ENCODE peak calls at places on chromosome 15, in nine cellular contexts. One of them, this sample, is unnamed.

GRCh38 chr15:70096215-70096974 is 1.3 kb downstream of the TLE3 start:
- DNase-seq in breast epithelium: peak; percentile 65
- DNase-seq in neural progenitor cell: no peak
- DNase-seq in heart left ventricle: peak; percentile 48
- DNase-seq in lower lobe of right lung: peak; percentile 65
- DNase-seq in astrocyte of the cerebellum: no peak
- DNase-seq in WERI-Rb-1: no peak
- DNase-seq in SK-N-SH: peak; percentile 67
- DNase-seq in foreskin fibroblast: peak; percentile 41
- DNase-seq in this sample: peak; percentile 52

GRCh38 chr15:60374628-60375081 is 23.1 kb downstream of the ANXA2 start:
- DNase-seq in breast epithelium: peak; percentile 81
- DNase-seq in neural progenitor cell: peak; percentile 35
- DNase-seq in heart left ventricle: no peak
- DNase-seq in lower lobe of right lung: no peak
- DNase-seq in astrocyte of the cerebellum: peak; percentile 95
- DNase-seq in WERI-Rb-1: no peak
- DNase-seq in SK-N-SH: no peak
- DNase-seq in foreskin fibroblast: peak; percentile 98
- DNase-seq in this sample: no peak

GRCh38 chr15:45307230-45307924 is 55.3 kb downstream of the SLC28A2 start:
- DNase-seq in breast epithelium: no peak
- DNase-seq in neural progenitor cell: peak; percentile 5
- DNase-seq in heart left ventricle: no peak
- DNase-seq in lower lobe of right lung: no peak
- DNase-seq in astrocyte of the cerebellum: peak; percentile 72
- DNase-seq in WERI-Rb-1: no peak
- DNase-seq in SK-N-SH: peak; percentile 42
- DNase-seq in foreskin fibroblast: peak; percentile 56
- DNase-seq in this sample: no peak

GRCh38 chr15:85403745-85404144 is 23.3 kb downstream of the AKAP13 start:
- DNase-seq in breast epithelium: no peak
- DNase-seq in neural progenitor cell: no peak
- DNase-seq in heart left ventricle: no peak
- DNase-seq in lower lobe of right lung: no peak
- DNase-seq in astrocyte of the cerebellum: no peak
- DNase-seq in WERI-Rb-1: no peak
- DNase-seq in SK-N-SH: no peak
- DNase-seq in foreskin fibroblast: peak; percentile 64
- DNase-seq in this sample: no peak

GRCh38 chr15:63133786-63134185 is 12.1 kb downstream of the LACTB start:
- DNase-seq in breast epithelium: no peak
- DNase-seq in neural progenitor cell: no peak
- DNase-seq in heart left ventricle: no peak
- DNase-seq in lower lobe of right lung: no peak
- DNase-seq in astrocyte of the cerebellum: no peak
- DNase-seq in WERI-Rb-1: no peak
- DNase-seq in SK-N-SH: no peak
- DNase-seq in foreskin fibroblast: peak; percentile 34
- DNase-seq in this sample: no peak

GRCh38 chr15:85752591-85752990 is 42.1 kb downstream of the KLHL25 start:
- DNase-seq in breast epithelium: peak; percentile 80
- DNase-seq in neural progenitor cell: no peak
- DNase-seq in heart left ventricle: peak; percentile 45
- DNase-seq in lower lobe of right lung: peak; percentile 78
- DNase-seq in astrocyte of the cerebellum: no peak
- DNase-seq in WERI-Rb-1: no peak
- DNase-seq in SK-N-SH: no peak
- DNase-seq in foreskin fibroblast: no peak
- DNase-seq in this sample: no peak

GRCh38 chr15:74392402-74392876 is 25.0 kb upstream of the CYP11A1 start:
- DNase-seq in breast epithelium: no peak
- DNase-seq in neural progenitor cell: no peak
- DNase-seq in heart left ventricle: no peak
- DNase-seq in lower lobe of right lung: no peak
- DNase-seq in astrocyte of the cerebellum: no peak
- DNase-seq in WERI-Rb-1: no peak
- DNase-seq in SK-N-SH: peak; percentile 61
- DNase-seq in foreskin fibroblast: peak; percentile 57
- DNase-seq in this sample: no peak

GRCh38 chr15:38129531-38130199 is 123.0 kb upstream of the SPRED1 start:
- DNase-seq in breast epithelium: no peak
- DNase-seq in neural progenitor cell: peak; percentile 50
- DNase-seq in heart left ventricle: peak; percentile 75
- DNase-seq in lower lobe of right lung: peak; percentile 67
- DNase-seq in astrocyte of the cerebellum: peak; percentile 97
- DNase-seq in WERI-Rb-1: no peak
- DNase-seq in SK-N-SH: peak; percentile 9
- DNase-seq in foreskin fibroblast: peak; percentile 100
- DNase-seq in this sample: no peak

GRCh38 chr15:42159381-42160015 is 3.1 kb upstream of the PLA2G4F start:
- DNase-seq in breast epithelium: no peak
- DNase-seq in neural progenitor cell: no peak
- DNase-seq in heart left ventricle: peak; percentile 84
- DNase-seq in lower lobe of right lung: peak; percentile 78
- DNase-seq in astrocyte of the cerebellum: no peak
- DNase-seq in WERI-Rb-1: no peak
- DNase-seq in SK-N-SH: no peak
- DNase-seq in foreskin fibroblast: no peak
- DNase-seq in this sample: no peak

GRCh38 chr15:90957791-90958190 is 3.1 kb downstream of the RCCD1 start:
- DNase-seq in breast epithelium: no peak
- DNase-seq in neural progenitor cell: no peak
- DNase-seq in heart left ventricle: no peak
- DNase-seq in lower lobe of right lung: no peak
- DNase-seq in astrocyte of the cerebellum: no peak
- DNase-seq in WERI-Rb-1: no peak
- DNase-seq in SK-N-SH: peak; percentile 42
- DNase-seq in foreskin fibroblast: no peak
- DNase-seq in this sample: no peak

GRCh38 chr15:85837011-85837433 is 42.3 kb upstream of the KLHL25 start:
- DNase-seq in breast epithelium: no peak
- DNase-seq in neural progenitor cell: no peak
- DNase-seq in heart left ventricle: no peak
- DNase-seq in lower lobe of right lung: no peak
- DNase-seq in astrocyte of the cerebellum: no peak
- DNase-seq in WERI-Rb-1: no peak
- DNase-seq in SK-N-SH: no peak
- DNase-seq in foreskin fibroblast: no peak
- DNase-seq in this sample: no peak

GRCh38 chr15:60526127-60526616 is 47.2 kb upstream of the ICE2 start:
- DNase-seq in breast epithelium: no peak
- DNase-seq in neural progenitor cell: no peak
- DNase-seq in heart left ventricle: peak; percentile 52
- DNase-seq in lower lobe of right lung: no peak
- DNase-seq in astrocyte of the cerebellum: no peak
- DNase-seq in WERI-Rb-1: no peak
- DNase-seq in SK-N-SH: peak; percentile 42
- DNase-seq in foreskin fibroblast: no peak
- DNase-seq in this sample: no peak

GRCh38 chr15:74206801-74207281 is 4.3 kb upstream of the STRA6 start:
- DNase-seq in breast epithelium: no peak
- DNase-seq in neural progenitor cell: no peak
- DNase-seq in heart left ventricle: no peak
- DNase-seq in lower lobe of right lung: no peak
- DNase-seq in astrocyte of the cerebellum: peak; percentile 87
- DNase-seq in WERI-Rb-1: no peak
- DNase-seq in SK-N-SH: no peak
- DNase-seq in foreskin fibroblast: no peak
- DNase-seq in this sample: no peak

GRCh38 chr15:63089260-63090043 is 32.2 kb upstream of the LACTB start:
- DNase-seq in breast epithelium: no peak
- DNase-seq in neural progenitor cell: no peak
- DNase-seq in heart left ventricle: peak; percentile 71
- DNase-seq in lower lobe of right lung: no peak
- DNase-seq in astrocyte of the cerebellum: peak; percentile 69
- DNase-seq in WERI-Rb-1: peak; percentile 24
- DNase-seq in SK-N-SH: peak; percentile 82
- DNase-seq in foreskin fibroblast: peak; percentile 91
- DNase-seq in this sample: no peak

GRCh38 chr15:34154725-34155204 is 52.9 kb downstream of the PGBD4 start:
- DNase-seq in breast epithelium: no peak
- DNase-seq in neural progenitor cell: no peak
- DNase-seq in heart left ventricle: no peak
- DNase-seq in lower lobe of right lung: no peak
- DNase-seq in astrocyte of the cerebellum: no peak
- DNase-seq in WERI-Rb-1: no peak
- DNase-seq in SK-N-SH: no peak
- DNase-seq in foreskin fibroblast: peak; percentile 18
- DNase-seq in this sample: no peak

GRCh38 chr15:50531763-50532162 is 14.7 kb downstream of the USP50 start:
- DNase-seq in breast epithelium: no peak
- DNase-seq in neural progenitor cell: no peak
- DNase-seq in heart left ventricle: no peak
- DNase-seq in lower lobe of right lung: no peak
- DNase-seq in astrocyte of the cerebellum: no peak
- DNase-seq in WERI-Rb-1: no peak
- DNase-seq in SK-N-SH: no peak
- DNase-seq in foreskin fibroblast: no peak
- DNase-seq in this sample: no peak

GRCh38 chr15:66758844-66759243 is 56.8 kb downstream of the SMAD6 start:
- DNase-seq in breast epithelium: no peak
- DNase-seq in neural progenitor cell: no peak
- DNase-seq in heart left ventricle: no peak
- DNase-seq in lower lobe of right lung: no peak
- DNase-seq in astrocyte of the cerebellum: no peak
- DNase-seq in WERI-Rb-1: no peak
- DNase-seq in SK-N-SH: no peak
- DNase-seq in foreskin fibroblast: peak; percentile 39
- DNase-seq in this sample: no peak

GRCh38 chr15:67840747-67841634 is 1.1 kb upstream of the RNU6-1 start:
- DNase-seq in breast epithelium: no peak
- DNase-seq in neural progenitor cell: peak; percentile 32
- DNase-seq in heart left ventricle: no peak
- DNase-seq in lower lobe of right lung: no peak
- DNase-seq in astrocyte of the cerebellum: no peak
- DNase-seq in WERI-Rb-1: peak; percentile 46
- DNase-seq in SK-N-SH: peak; percentile 75
- DNase-seq in foreskin fibroblast: no peak
- DNase-seq in this sample: no peak

GRCh38 chr15:67839929-67840746 is at the start of gene RNU6-1:
- DNase-seq in breast epithelium: peak; percentile 94
- DNase-seq in neural progenitor cell: peak; percentile 92
- DNase-seq in heart left ventricle: peak; percentile 96
- DNase-seq in lower lobe of right lung: peak; percentile 96
- DNase-seq in astrocyte of the cerebellum: peak; percentile 76
- DNase-seq in WERI-Rb-1: peak; percentile 94
- DNase-seq in SK-N-SH: peak; percentile 94
- DNase-seq in foreskin fibroblast: peak; percentile 90
- DNase-seq in this sample: peak; percentile 93

GRCh38 chr15:67836955-67837354 is 2.9 kb downstream of the RNU6-1 start:
- DNase-seq in breast epithelium: no peak
- DNase-seq in neural progenitor cell: no peak
- DNase-seq in heart left ventricle: no peak
- DNase-seq in lower lobe of right lung: no peak
- DNase-seq in astrocyte of the cerebellum: no peak
- DNase-seq in WERI-Rb-1: no peak
- DNase-seq in SK-N-SH: no peak
- DNase-seq in foreskin fibroblast: no peak
- DNase-seq in this sample: no peak

GRCh38 chr15:67839358-67839928 is 402 bp downstream of the RNU6-1 start:
- DNase-seq in breast epithelium: no peak
- DNase-seq in neural progenitor cell: no peak
- DNase-seq in heart left ventricle: no peak
- DNase-seq in lower lobe of right lung: no peak
- DNase-seq in astrocyte of the cerebellum: no peak
- DNase-seq in WERI-Rb-1: peak; percentile 39
- DNase-seq in SK-N-SH: peak; percentile 76
- DNase-seq in foreskin fibroblast: no peak
- DNase-seq in this sample: peak; percentile 40

DNA sequence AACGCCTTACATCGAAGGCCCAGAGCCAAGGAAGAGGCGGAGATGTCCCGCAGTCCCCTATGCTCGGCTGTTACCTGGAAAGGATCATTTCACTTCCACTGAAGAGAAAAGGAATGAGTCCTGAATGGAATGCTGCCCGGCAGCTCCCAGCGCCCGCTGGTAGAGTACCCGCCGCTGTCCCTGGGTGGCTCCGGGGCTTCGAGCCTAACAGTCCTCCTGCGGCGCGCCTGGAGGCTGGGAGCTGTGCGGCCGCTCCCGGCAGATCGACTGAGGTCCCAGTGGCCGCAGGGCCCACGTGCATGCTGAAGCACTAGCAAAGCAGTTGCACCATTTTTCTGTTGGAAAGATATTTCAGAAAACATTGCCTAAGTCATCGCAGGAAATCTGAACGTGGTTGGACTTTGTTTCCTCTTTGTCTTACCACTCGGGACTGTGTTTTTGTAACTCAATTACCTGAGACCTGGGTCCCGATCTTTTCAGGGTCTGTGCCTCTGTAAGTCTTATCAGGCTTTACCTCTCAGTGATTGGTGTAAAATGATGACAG is 984 bp downstream of the RNU6-1 start:
- DNase-seq in breast epithelium: no peak
- DNase-seq in neural progenitor cell: peak; percentile 87
- DNase-seq in heart left ventricle: peak; percentile 77
- DNase-seq in lower lobe of right lung: peak; percentile 86
- DNase-seq in astrocyte of the cerebellum: no peak
- DNase-seq in WERI-Rb-1: peak; percentile 35
- DNase-seq in SK-N-SH: peak; percentile 75
- DNase-seq in foreskin fibroblast: no peak
- DNase-seq in this sample: no peak
- TF ChIP-seq CTCF in breast epithelium: no peak
- TF ChIP-seq CTCF in neural progenitor cell: peak; percentile 19
- TF ChIP-seq CTCF in heart left ventricle: no peak
- TF ChIP-seq CTCF in lower lobe of right lung: no peak
- TF ChIP-seq CTCF in astrocyte of the cerebellum: no peak
- TF ChIP-seq CTCF in WERI-Rb-1: no peak
- TF ChIP-seq CTCF in SK-N-SH: no peak
- TF ChIP-seq CTCF in foreskin fibroblast: no peak
- TF ChIP-seq CTCF in this sample: no peak

GRCh38 chr15:78069630-78070029 is 7.9 kb downstream of the TBC1D2B start:
- DNase-seq in breast epithelium: no peak
- DNase-seq in neural progenitor cell: no peak
- DNase-seq in heart left ventricle: no peak
- DNase-seq in lower lobe of right lung: no peak
- DNase-seq in astrocyte of the cerebellum: no peak
- DNase-seq in WERI-Rb-1: no peak
- DNase-seq in SK-N-SH: no peak
- DNase-seq in foreskin fibroblast: no peak
- DNase-seq in this sample: no peak
- TF ChIP-seq CTCF in breast epithelium: no peak
- TF ChIP-seq CTCF in neural progenitor cell: no peak
- TF ChIP-seq CTCF in heart left ventricle: no peak
- TF ChIP-seq CTCF in lower lobe of right lung: no peak
- TF ChIP-seq CTCF in astrocyte of the cerebellum: no peak
- TF ChIP-seq CTCF in WERI-Rb-1: no peak
- TF ChIP-seq CTCF in SK-N-SH: no peak
- TF ChIP-seq CTCF in foreskin fibroblast: no peak
- TF ChIP-seq CTCF in this sample: no peak

GRCh38 chr15:40182358-40183029 is 21.6 kb downstream of the BUB1B start:
- DNase-seq in breast epithelium: no peak
- DNase-seq in neural progenitor cell: no peak
- DNase-seq in heart left ventricle: no peak
- DNase-seq in lower lobe of right lung: no peak
- DNase-seq in astrocyte of the cerebellum: no peak
- DNase-seq in WERI-Rb-1: no peak
- DNase-seq in SK-N-SH: no peak
- DNase-seq in foreskin fibroblast: no peak
- DNase-seq in this sample: no peak
- TF ChIP-seq CTCF in breast epithelium: no peak
- TF ChIP-seq CTCF in neural progenitor cell: no peak
- TF ChIP-seq CTCF in heart left ventricle: no peak
- TF ChIP-seq CTCF in lower lobe of right lung: no peak
- TF ChIP-seq CTCF in astrocyte of the cerebellum: no peak
- TF ChIP-seq CTCF in WERI-Rb-1: no peak
- TF ChIP-seq CTCF in SK-N-SH: no peak
- TF ChIP-seq CTCF in foreskin fibroblast: no peak
- TF ChIP-seq CTCF in this sample: no peak

GRCh38 chr15:29345549-29346525 is 76.2 kb upstream of the NSMCE3 start:
- DNase-seq in breast epithelium: no peak
- DNase-seq in neural progenitor cell: peak; percentile 70
- DNase-seq in heart left ventricle: no peak
- DNase-seq in lower lobe of right lung: no peak
- DNase-seq in astrocyte of the cerebellum: no peak
- DNase-seq in WERI-Rb-1: no peak
- DNase-seq in SK-N-SH: peak; percentile 47
- DNase-seq in foreskin fibroblast: no peak
- DNase-seq in this sample: no peak
- TF ChIP-seq CTCF in breast epithelium: no peak
- TF ChIP-seq CTCF in neural progenitor cell: no peak
- TF ChIP-seq CTCF in heart left ventricle: no peak
- TF ChIP-seq CTCF in lower lobe of right lung: no peak
- TF ChIP-seq CTCF in astrocyte of the cerebellum: no peak
- TF ChIP-seq CTCF in WERI-Rb-1: no peak
- TF ChIP-seq CTCF in SK-N-SH: no peak
- TF ChIP-seq CTCF in foreskin fibroblast: no peak
- TF ChIP-seq CTCF in this sample: no peak